ENCODE peak calls at places on chromosomes 12 and 14, in nine cellular contexts. One of them, this sample, is unnamed. For H3K36me3 and H3K27me3, the result is how much of the 10 kb centered on the place peaks cover.

GRCh38 chr12:19665105-19665900 is 226.0 kb downstream of the AEBP2 start:
- DNase-seq in tibial artery: no peak
- DNase-seq in GM12878: no peak
- DNase-seq in adrenal gland: no peak
- DNase-seq in H1: no peak
- DNase-seq in GM23248: no peak
- DNase-seq in pancreas: no peak
- DNase-seq in gastrocnemius medialis: no peak
- DNase-seq in heart right ventricle: no peak
- DNase-seq in this sample: no peak

GRCh38 chr14:77458249-77458950 is 507 bp downstream of the AHSA1 start:
- DNase-seq in pancreas: peak
- DNase-seq in GM12878: no peak
- DNase-seq in H1: no peak
- DNase-seq in adrenal gland: peak
- DNase-seq in tibial artery: no peak
- DNase-seq in gastrocnemius medialis: no peak
- DNase-seq in heart right ventricle: no peak
- DNase-seq in GM23248: peak
- DNase-seq in this sample: peak

GRCh38 chr12:79841878-79842265 is 93.0 kb downstream of the PPP1R12A start:
- DNase-seq in GM23248: no peak
- DNase-seq in GM12878: no peak
- DNase-seq in gastrocnemius medialis: no peak
- DNase-seq in heart right ventricle: no peak
- DNase-seq in tibial artery: no peak
- DNase-seq in H1: no peak
- DNase-seq in pancreas: no peak
- DNase-seq in adrenal gland: no peak
- DNase-seq in this sample: no peak

GRCh38 chr12:114866331-114866730 is 182.4 kb upstream of the TBX3 start:
- DNase-seq in gastrocnemius medialis: no peak
- DNase-seq in adrenal gland: no peak
- DNase-seq in H1: no peak
- DNase-seq in heart right ventricle: no peak
- DNase-seq in GM12878: no peak
- DNase-seq in pancreas: no peak
- DNase-seq in tibial artery: no peak
- DNase-seq in GM23248: no peak
- DNase-seq in this sample: no peak

GRCh38 chr12:114921796-114922195 is 237.8 kb upstream of the TBX3 start:
- DNase-seq in adrenal gland: no peak
- DNase-seq in H1: no peak
- DNase-seq in gastrocnemius medialis: no peak
- DNase-seq in GM12878: no peak
- DNase-seq in GM23248: peak
- DNase-seq in tibial artery: no peak
- DNase-seq in pancreas: no peak
- DNase-seq in heart right ventricle: no peak
- DNase-seq in this sample: no peak

GRCh38 chr12:108129017-108129812 is at the start of gene WSCD2:
- DNase-seq in H1: peak
- DNase-seq in GM23248: peak
- DNase-seq in heart right ventricle: peak
- DNase-seq in pancreas: no peak
- DNase-seq in adrenal gland: no peak
- DNase-seq in GM12878: no peak
- DNase-seq in gastrocnemius medialis: no peak
- DNase-seq in tibial artery: peak
- DNase-seq in this sample: no peak

GRCh38 chr12:43578782-43579181 is 26.8 kb upstream of the ADAMTS20 start:
- DNase-seq in GM12878: no peak
- DNase-seq in pancreas: no peak
- DNase-seq in adrenal gland: no peak
- DNase-seq in GM23248: peak
- DNase-seq in heart right ventricle: no peak
- DNase-seq in tibial artery: no peak
- DNase-seq in gastrocnemius medialis: no peak
- DNase-seq in H1: no peak
- DNase-seq in this sample: no peak

GRCh38 chr12:23630524-23630923 is 318.9 kb downstream of the SOX5 start:
- DNase-seq in heart right ventricle: no peak
- DNase-seq in H1: no peak
- DNase-seq in tibial artery: no peak
- DNase-seq in GM23248: no peak
- DNase-seq in pancreas: no peak
- DNase-seq in GM12878: no peak
- DNase-seq in gastrocnemius medialis: no peak
- DNase-seq in adrenal gland: no peak
- DNase-seq in this sample: no peak

GRCh38 chr12:76643438-76643837 is 83.9 kb upstream of the OSBPL8 start:
- DNase-seq in pancreas: no peak
- DNase-seq in GM12878: no peak
- DNase-seq in H1: no peak
- DNase-seq in adrenal gland: no peak
- DNase-seq in GM23248: peak
- DNase-seq in gastrocnemius medialis: no peak
- DNase-seq in heart right ventricle: no peak
- DNase-seq in tibial artery: no peak
- DNase-seq in this sample: no peak

GRCh38 chr14:61575126-61575525 is 120.2 kb upstream of the HIF1A start:
- DNase-seq in adrenal gland: no peak
- DNase-seq in gastrocnemius medialis: no peak
- DNase-seq in GM12878: no peak
- DNase-seq in heart right ventricle: no peak
- DNase-seq in pancreas: peak
- DNase-seq in tibial artery: no peak
- DNase-seq in H1: peak
- DNase-seq in GM23248: no peak
- DNase-seq in this sample: no peak

GRCh38 chr12:132185698-132186097 is 41.4 kb downstream of the NOC4L start:
- DNase-seq in pancreas: no peak
- DNase-seq in GM12878: no peak
- DNase-seq in H1: no peak
- DNase-seq in GM23248: no peak
- DNase-seq in tibial artery: no peak
- DNase-seq in adrenal gland: no peak
- DNase-seq in gastrocnemius medialis: no peak
- DNase-seq in heart right ventricle: no peak
- DNase-seq in this sample: peak

GRCh38 chr12:101051901-101052550 is 158.0 kb downstream of the SLC5A8 start:
- DNase-seq in adrenal gland: peak
- DNase-seq in heart right ventricle: no peak
- DNase-seq in H1: no peak
- DNase-seq in tibial artery: no peak
- DNase-seq in gastrocnemius medialis: no peak
- DNase-seq in GM12878: no peak
- DNase-seq in pancreas: peak
- DNase-seq in GM23248: peak
- DNase-seq in this sample: no peak

GRCh38 chr12:51980809-51981127 is 26.0 kb upstream of the TAMALIN start:
- DNase-seq in GM12878: no peak
- DNase-seq in heart right ventricle: no peak
- DNase-seq in pancreas: no peak
- DNase-seq in tibial artery: no peak
- DNase-seq in adrenal gland: no peak
- DNase-seq in H1: no peak
- DNase-seq in GM23248: no peak
- DNase-seq in gastrocnemius medialis: no peak
- DNase-seq in this sample: no peak

GRCh38 chr14:36097356-36097755 is 79.2 kb downstream of the PTCSC3 start:
- DNase-seq in pancreas: no peak
- DNase-seq in heart right ventricle: no peak
- DNase-seq in H1: no peak
- DNase-seq in GM12878: no peak
- DNase-seq in GM23248: no peak
- DNase-seq in tibial artery: no peak
- DNase-seq in gastrocnemius medialis: no peak
- DNase-seq in adrenal gland: no peak
- DNase-seq in this sample: no peak

GRCh38 chr12:113876160-113876559 is 90.0 kb downstream of the RBM19 start:
- DNase-seq in pancreas: no peak
- DNase-seq in H1: no peak
- DNase-seq in GM12878: no peak
- DNase-seq in heart right ventricle: no peak
- DNase-seq in gastrocnemius medialis: no peak
- DNase-seq in adrenal gland: no peak
- DNase-seq in GM23248: no peak
- DNase-seq in tibial artery: no peak
- DNase-seq in this sample: no peak

GRCh38 chr12:4444031-4444430 is 1.6 kb downstream of the FGF6 start:
- DNase-seq in adrenal gland: no peak
- DNase-seq in heart right ventricle: no peak
- DNase-seq in H1: no peak
- DNase-seq in GM23248: no peak
- DNase-seq in tibial artery: no peak
- DNase-seq in GM12878: no peak
- DNase-seq in gastrocnemius medialis: no peak
- DNase-seq in pancreas: no peak
- DNase-seq in this sample: no peak

GRCh38 chr12:4445156-4446020 is at the start of gene FGF6:
- DNase-seq in GM23248: no peak
- DNase-seq in adrenal gland: no peak
- DNase-seq in GM12878: no peak
- DNase-seq in heart right ventricle: no peak
- DNase-seq in H1: peak
- DNase-seq in gastrocnemius medialis: no peak
- DNase-seq in tibial artery: no peak
- DNase-seq in pancreas: no peak
- DNase-seq in this sample: no peak

GRCh38 chr12:4448376-4448775 is 2.8 kb upstream of the FGF6 start:
- DNase-seq in heart right ventricle: no peak
- DNase-seq in GM12878: no peak
- DNase-seq in adrenal gland: no peak
- DNase-seq in gastrocnemius medialis: no peak
- DNase-seq in tibial artery: no peak
- DNase-seq in pancreas: no peak
- DNase-seq in GM23248: no peak
- DNase-seq in H1: no peak
- DNase-seq in this sample: no peak

GRCh38 chr12:4447151-4447550 is 1.5 kb upstream of the FGF6 start:
- DNase-seq in heart right ventricle: no peak
- DNase-seq in gastrocnemius medialis: no peak
- DNase-seq in pancreas: no peak
- DNase-seq in H1: peak
- DNase-seq in adrenal gland: no peak
- DNase-seq in GM23248: no peak
- DNase-seq in GM12878: no peak
- DNase-seq in tibial artery: no peak
- DNase-seq in this sample: no peak

GRCh38 chr12:4446335-4446734 is 720 bp upstream of the FGF6 start:
- DNase-seq in adrenal gland: no peak
- DNase-seq in GM12878: no peak
- DNase-seq in pancreas: no peak
- DNase-seq in H1: peak
- DNase-seq in tibial artery: no peak
- DNase-seq in gastrocnemius medialis: no peak
- DNase-seq in GM23248: no peak
- DNase-seq in heart right ventricle: no peak
- DNase-seq in this sample: no peak
- H3K36me3 ChIP-seq in adrenal gland: under half
- H3K36me3 ChIP-seq in GM12878: under half
- H3K36me3 ChIP-seq in pancreas: under half
- H3K36me3 ChIP-seq in H1: under half
- H3K36me3 ChIP-seq in tibial artery: under half
- H3K36me3 ChIP-seq in gastrocnemius medialis: under half
- H3K36me3 ChIP-seq in GM23248: under half
- H3K36me3 ChIP-seq in heart right ventricle: under half
- H3K36me3 ChIP-seq in this sample: under half

DNA sequence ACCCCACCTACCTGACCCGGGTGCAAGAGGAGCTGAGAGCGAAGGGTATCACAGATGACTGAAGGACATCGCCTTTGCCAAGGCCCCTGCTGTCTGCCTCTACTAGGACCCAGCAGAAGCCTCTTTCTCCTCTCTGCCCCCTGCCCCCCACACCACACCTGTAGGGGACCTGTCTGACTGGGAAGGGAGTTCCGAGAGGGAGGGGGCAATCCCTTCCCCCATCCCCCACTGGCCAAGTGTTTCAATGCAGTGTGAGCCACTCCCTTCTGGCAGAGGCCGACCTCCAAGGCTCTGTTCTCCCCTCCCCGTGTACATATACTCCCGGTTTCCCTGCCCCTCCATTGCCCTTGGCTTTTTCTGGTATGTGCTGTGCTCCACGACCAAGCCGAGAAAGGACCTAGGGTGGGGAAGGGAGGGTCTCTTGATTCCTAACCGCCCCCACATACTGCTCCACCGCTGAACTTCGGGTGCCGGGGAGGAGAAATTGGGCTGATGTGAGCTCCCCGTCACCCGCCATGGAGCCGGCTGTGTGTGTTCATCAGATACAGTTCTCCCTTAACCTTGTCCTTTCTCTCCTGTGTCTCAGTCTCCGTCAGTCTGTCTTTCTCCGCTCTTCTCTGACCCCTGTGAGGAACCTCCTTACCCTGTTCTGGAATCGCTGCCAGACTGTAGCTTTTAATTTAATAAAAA is 2.0 kb upstream of the ARHGEF25 start:
- DNase-seq in gastrocnemius medialis: no peak
- DNase-seq in GM12878: no peak
- DNase-seq in adrenal gland: no peak
- DNase-seq in pancreas: no peak
- DNase-seq in heart right ventricle: no peak
- DNase-seq in tibial artery: no peak
- DNase-seq in GM23248: no peak
- DNase-seq in H1: peak
- DNase-seq in this sample: no peak
- H3K27me3 ChIP-seq in gastrocnemius medialis: half or more
- H3K27me3 ChIP-seq in GM12878: under half
- H3K27me3 ChIP-seq in adrenal gland: under half
- H3K27me3 ChIP-seq in pancreas: under half
- H3K27me3 ChIP-seq in heart right ventricle: under half
- H3K27me3 ChIP-seq in tibial artery: under half
- H3K27me3 ChIP-seq in GM23248: under half
- H3K27me3 ChIP-seq in H1: under half
- H3K27me3 ChIP-seq in this sample: under half

GRCh38 chr12:11719678-11720099 is 70.2 kb downstream of the ETV6 start:
- DNase-seq in pancreas: peak
- DNase-seq in gastrocnemius medialis: no peak
- DNase-seq in H1: no peak
- DNase-seq in adrenal gland: peak
- DNase-seq in tibial artery: peak
- DNase-seq in GM23248: peak
- DNase-seq in heart right ventricle: peak
- DNase-seq in GM12878: no peak
- DNase-seq in this sample: no peak
- H3K27ac ChIP-seq in pancreas: no peak
- H3K27ac ChIP-seq in gastrocnemius medialis: no peak
- H3K27ac ChIP-seq in H1: no peak
- H3K27ac ChIP-seq in adrenal gland: peak
- H3K27ac ChIP-seq in tibial artery: peak
- H3K27ac ChIP-seq in GM23248: peak
- H3K27ac ChIP-seq in heart right ventricle: no peak
- H3K27ac ChIP-seq in GM12878: peak
- H3K27ac ChIP-seq in this sample: no peak

DNA sequence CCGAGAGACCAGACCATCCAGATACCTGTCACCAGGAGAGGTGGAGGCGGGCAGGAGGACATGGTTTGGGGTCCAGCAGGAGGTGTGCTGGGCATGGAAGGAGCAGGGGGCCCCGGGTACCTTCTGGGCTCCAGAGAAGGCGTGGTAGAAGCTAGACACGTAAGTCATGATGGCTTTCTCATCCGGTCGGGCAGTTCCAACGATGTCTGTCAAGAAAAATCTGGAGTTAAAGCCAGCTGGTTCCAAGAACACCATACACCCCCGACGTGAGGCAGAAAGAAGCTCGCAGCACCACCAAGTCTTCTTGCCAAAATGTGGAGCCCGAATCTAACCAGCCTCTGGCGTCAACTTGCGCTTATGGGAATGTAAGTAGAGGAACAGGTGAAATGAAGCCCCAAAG is 76.7 kb downstream of the ACTN1 start:
- DNase-seq in GM12878: no peak
- DNase-seq in H1: no peak
- DNase-seq in gastrocnemius medialis: no peak
- DNase-seq in tibial artery: no peak
- DNase-seq in GM23248: no peak
- DNase-seq in pancreas: no peak
- DNase-seq in adrenal gland: no peak
- DNase-seq in heart right ventricle: no peak
- DNase-seq in this sample: no peak
- H3K36me3 ChIP-seq in GM12878: under half
- H3K36me3 ChIP-seq in H1: under half
- H3K36me3 ChIP-seq in gastrocnemius medialis: under half
- H3K36me3 ChIP-seq in tibial artery: half or more
- H3K36me3 ChIP-seq in GM23248: half or more
- H3K36me3 ChIP-seq in pancreas: under half
- H3K36me3 ChIP-seq in adrenal gland: half or more
- H3K36me3 ChIP-seq in heart right ventricle: half or more
- H3K36me3 ChIP-seq in this sample: half or more

This sample was measured in CD8-positive, alpha-beta T cell.